ENCODE peak calls at places on chromosomes 6 and 20, in four cellular contexts. R is prostate gland, F is endothelial cell of umbilical vein, Q is heart right ventricle. G is an unnamed sample.

GRCh38 chr20:3202965-3203314 is 1.5 kb downstream of the DDRGK1 start:
- DNase-seq in F (no peak), Q (no peak), R (no peak), G (no peak)

GRCh38 chr6:46816626-46817025 is 23.4 kb downstream of the MEP1A start:
- DNase-seq in Q (no peak), R (no peak), F (no peak), G (peak; percentile 40)

GRCh38 chr6:45160305-45160704 is 167.8 kb upstream of the RUNX2 start:
- DNase-seq in R (no peak), Q (no peak), F (no peak), G (no peak)

GRCh38 chr6:37624606-37625574 is 72.8 kb downstream of the MDGA1 start:
- DNase-seq in Q (peak; percentile 27), F (peak; percentile 27), R (peak; percentile 56), G (peak; percentile 67)

GRCh38 chr20:60589624-60590023 is 631.4 kb downstream of the CDH26 start:
- DNase-seq in R (no peak), Q (peak; percentile 16), F (no peak), G (peak; percentile 3)

GRCh38 chr20:40635990-40636389 is 53.0 kb downstream of the MAFB start:
- DNase-seq in R (no peak), F (no peak), Q (no peak), G (no peak)

GRCh38 chr20:11810316-11811130 is 107.2 kb upstream of the BTBD3 start:
- DNase-seq in R (no peak), Q (no peak), F (no peak), G (peak; percentile 75)

GRCh38 chr6:8029243-8029870 is 34.8 kb downstream of the BLOC1S5 start:
- DNase-seq in F (peak; percentile 21), R (no peak), Q (no peak), G (no peak)

GRCh38 chr6:55958790-55959189 is 83.4 kb upstream of the BMP5 start:
- DNase-seq in R (no peak), Q (no peak), F (no peak), G (no peak)

GRCh38 chr6:71079707-71080106 is 122.8 kb upstream of the B3GAT2 start:
- DNase-seq in Q (no peak), R (no peak), F (no peak), G (no peak)

GRCh38 chr6:156658186-156658585 is 119.0 kb upstream of the ARID1B start:
- DNase-seq in F (peak; percentile 15), Q (peak; percentile 41), R (peak; percentile 24), G (no peak)

GRCh38 chr20:21355981-21356380 is 41.3 kb downstream of the NKX2-4 start:
- DNase-seq in F (no peak), Q (no peak), R (no peak), G (no peak)

GRCh38 chr6:147005499-147005898 is 198.7 kb upstream of the STXBP5 start:
- DNase-seq in R (no peak), Q (no peak), F (no peak), G (no peak)

DNA sequence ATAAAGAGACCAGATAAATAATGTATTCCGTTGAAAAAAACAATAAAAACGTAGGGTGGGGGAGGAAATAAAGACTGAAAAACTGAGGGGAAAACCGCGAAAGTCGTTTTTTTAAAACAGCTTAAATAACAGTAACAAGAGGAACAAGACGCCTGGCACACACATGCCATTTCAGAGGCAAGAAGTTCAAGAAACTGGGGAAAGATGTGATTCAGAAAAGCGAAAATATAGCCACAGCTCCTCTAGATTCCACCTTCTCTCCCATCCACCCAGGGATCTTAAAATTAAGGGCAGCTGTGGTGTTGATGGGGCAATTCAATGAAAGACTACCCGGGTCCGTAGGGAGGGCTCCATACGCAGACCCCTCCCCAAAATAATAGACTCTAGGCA is 1.3 kb downstream of the EPB41L2 start:
- DNase-seq in R (no peak), F (no peak), Q (no peak), G (no peak)
- H3K4me3 ChIP-seq in R (peak overlapping the region; percentile 55), F (peak overlapping the region; percentile 89), Q (peak overlapping the region; percentile 96), G (peak overlapping the region; percentile 87)

DNA sequence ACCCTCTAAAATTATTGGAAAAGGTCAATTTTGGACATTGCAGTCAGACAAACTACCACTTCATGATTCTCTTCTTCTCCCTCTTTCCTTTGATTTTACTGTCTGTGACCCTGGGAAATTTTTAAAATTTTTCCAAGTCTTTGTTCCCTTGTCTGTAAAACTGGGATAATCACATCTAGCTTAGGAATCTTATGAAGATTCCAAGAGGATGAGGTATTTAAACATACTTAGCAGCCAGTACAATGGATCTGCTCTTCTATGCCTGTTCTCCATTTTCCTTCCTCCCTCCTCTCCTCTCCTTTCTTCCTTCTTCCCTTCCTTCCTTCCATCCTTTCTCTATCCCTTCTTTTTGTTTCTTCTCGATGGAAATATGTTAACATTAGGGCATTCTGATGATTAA is 651.6 kb upstream of the MARCKS start:
- DNase-seq in Q (no peak), F (no peak), R (no peak), G (no peak)
- H3K27ac ChIP-seq in Q (no peak overlapping the region), F (no peak overlapping the region), R (no peak overlapping the region), G (no peak overlapping the region)

DNA sequence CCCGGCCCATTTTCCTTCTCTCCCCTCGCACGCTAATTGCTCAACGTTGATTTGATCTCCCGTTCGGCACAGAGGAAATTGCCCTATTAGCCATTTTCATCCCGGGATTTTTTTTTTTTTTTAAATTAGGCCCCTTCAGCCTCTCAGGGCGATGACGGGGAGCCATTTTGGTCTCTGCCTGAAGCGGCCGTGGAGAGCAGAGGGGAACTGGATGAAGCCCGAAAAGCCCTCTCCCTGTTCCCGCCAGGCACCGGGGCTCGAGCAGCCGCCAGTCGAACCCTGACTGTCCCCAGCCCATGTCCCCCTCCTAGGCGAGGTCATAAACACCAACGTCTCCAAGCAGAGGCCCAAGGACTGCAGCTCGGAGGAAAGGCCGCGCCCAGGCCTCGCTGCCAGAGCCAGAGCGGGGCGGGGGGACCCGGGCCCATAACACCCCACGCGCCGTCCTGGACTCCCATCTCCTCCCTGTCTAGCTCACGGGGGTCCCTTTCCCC is 44.7 kb downstream of the MDFI start:
- DNase-seq in Q (peak; percentile 26), F (no peak), R (no peak), G (no peak)
- H3K4me3 ChIP-seq in Q (peak overlapping the region; percentile 67), F (no peak overlapping the region), R (no peak overlapping the region), G (no peak overlapping the region)

DNA sequence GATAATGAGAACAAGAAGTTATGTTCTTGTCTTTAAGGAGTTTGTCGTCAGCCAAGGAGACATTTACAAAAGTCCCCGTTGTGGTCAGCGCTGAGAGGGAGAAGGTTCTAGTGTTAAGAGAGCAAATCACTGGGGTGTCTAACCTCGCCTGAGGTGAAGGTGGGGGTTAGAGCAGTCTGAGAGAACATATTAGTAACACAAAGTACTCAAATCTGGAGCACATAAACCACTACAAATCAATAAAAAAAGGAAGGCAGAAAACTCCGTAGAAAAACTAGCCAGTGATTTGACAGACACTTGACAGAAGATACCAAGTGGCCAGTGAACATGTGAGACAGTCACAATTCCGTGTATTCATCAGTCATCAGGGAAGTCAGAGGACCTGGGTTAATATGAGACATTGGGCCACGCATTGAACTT is 45.4 kb downstream of the CDS2 start:
- DNase-seq in F (no peak), R (no peak), Q (no peak), G (no peak)
- H3K27ac ChIP-seq in F (no peak overlapping the region), R (peak overlapping the region; percentile 6), Q (peak overlapping the region; percentile 2), G (no peak overlapping the region)

GRCh38 chr20:63486300-63486855 is 12.5 kb downstream of the EEF1A2 start:
- DNase-seq in Q (no peak), F (no peak), R (no peak), G (no peak)

GRCh38 chr20:63487781-63488241 is 11.1 kb downstream of the EEF1A2 start:
- DNase-seq in Q (no peak), R (no peak), F (no peak), G (no peak)

GRCh38 chr20:63490416-63490815 is 8.5 kb downstream of the EEF1A2 start:
- DNase-seq in R (no peak), Q (no peak), F (no peak), G (no peak)

GRCh38 chr20:63487116-63487764 is 11.6 kb downstream of the EEF1A2 start:
- DNase-seq in F (no peak), Q (no peak), R (no peak), G (no peak)

GRCh38 chr20:63488331-63489251 is 10.3 kb downstream of the EEF1A2 start:
- DNase-seq in Q (no peak), F (no peak), R (no peak), G (no peak)
- H3K4me3 ChIP-seq in Q (no peak overlapping the region), F (no peak overlapping the region), R (no peak overlapping the region), G (no peak overlapping the region)

GRCh38 chr6:139970591-139970991 is 596.1 kb upstream of the CITED2 start:
- DNase-seq in Q (no peak), F (peak; percentile 39), R (no peak), G (peak; percentile 51)
- H3K27ac ChIP-seq in Q (no peak overlapping the region), F (no peak overlapping the region), R (no peak overlapping the region), G (no peak overlapping the region)

GRCh38 chr6:153523390-153523789 is 392.3 kb upstream of the RGS17 start:
- DNase-seq in F (no peak), R (no peak), Q (no peak), G (no peak)

GRCh38 chr6:153525998-153526397 is 394.9 kb upstream of the RGS17 start:
- DNase-seq in R (no peak), Q (no peak), F (no peak), G (peak; percentile 6)

GRCh38 chr6:153526479-153526878 is 395.4 kb upstream of the RGS17 start:
- DNase-seq in F (no peak), R (no peak), Q (no peak), G (no peak)
- H3K4me3 ChIP-seq in F (no peak overlapping the region), R (no peak overlapping the region), Q (no peak overlapping the region), G (no peak overlapping the region)

GRCh38 chr6:85544776-85545175 is 48.9 kb downstream of the SNX14 start:
- DNase-seq in F (no peak), R (no peak), Q (no peak), G (no peak)
- H3K27ac ChIP-seq in F (no peak overlapping the region), R (no peak overlapping the region), Q (no peak overlapping the region), G (no peak overlapping the region)

G was measured in PC-3.